ENCODE peak calls at places on chromosomes 12 and 14, in seven cellular contexts. B, V, M, N, X, I and K are unnamed samples.

GRCh38 chr14:91338369-91338768 is 79.3 kb downstream of the CCDC88C start:
- DNase-seq in B (no peak), V (no peak), M (no peak), N (no peak), X (no peak), I (no peak), K (no peak)

GRCh38 chr12:101925352-101925751 is 48.0 kb downstream of the DRAM1 start:
- DNase-seq in B (no peak), V (peak), M (peak), N (no peak), X (peak), I (no peak), K (peak)

GRCh38 chr14:63991833-63992232 is 139.0 kb downstream of the SYNE2 start:
- DNase-seq in B (no peak), V (no peak), M (no peak), N (no peak), X (no peak), I (no peak), K (no peak)

GRCh38 chr12:47396902-47397663 is 308.7 kb downstream of the RPAP3 start:
- DNase-seq in B (no peak), V (no peak), M (no peak), N (no peak), X (no peak), I (no peak), K (no peak)

GRCh38 chr12:75478395-75478794 is 2.2 kb upstream of the GLIPR1 start:
- DNase-seq in B (no peak), V (peak), M (no peak), N (no peak), X (no peak), I (no peak), K (no peak)

GRCh38 chr14:35197015-35197414 is 74.7 kb downstream of the PRORP start:
- DNase-seq in B (no peak), V (peak), M (no peak), N (no peak), X (peak), I (no peak), K (no peak)

GRCh38 chr12:49627752-49628360 is 4.5 kb downstream of the PRPF40B start:
- DNase-seq in B (no peak), V (peak), M (no peak), N (no peak), X (no peak), I (no peak), K (peak)

GRCh38 chr14:95303552-95303951 is 16.2 kb downstream of the CLMN start:
- DNase-seq in B (no peak), V (no peak), M (no peak), N (no peak), X (no peak), I (no peak), K (no peak)

GRCh38 chr14:25009891-25010290 is 40.1 kb downstream of the STXBP6 start:
- DNase-seq in B (peak), V (peak), M (no peak), N (no peak), X (no peak), I (no peak), K (no peak)

GRCh38 chr12:131920902-131921840 is 7.9 kb upstream of the PUS1 start:
- DNase-seq in B (no peak), V (no peak), M (no peak), N (no peak), X (no peak), I (no peak), K (no peak)

GRCh38 chr12:123891011-123891410 is 81.6 kb downstream of the CCDC92 start:
- DNase-seq in B (no peak), V (no peak), M (no peak), N (no peak), X (no peak), I (no peak), K (no peak)

GRCh38 chr12:30953946-30954766 is 27.6 kb downstream of the TSPAN11 start:
- DNase-seq in B (no peak), V (no peak), M (no peak), N (no peak), X (no peak), I (no peak), K (no peak)

GRCh38 chr12:24911284-24911791 is 37.6 kb downstream of the BCAT1 start:
- DNase-seq in B (no peak), V (peak), M (no peak), N (no peak), X (peak), I (no peak), K (no peak)

GRCh38 chr12:116244001-116244400 is 33.5 kb downstream of the MED13L start:
- DNase-seq in B (no peak), V (peak), M (no peak), N (no peak), X (peak), I (no peak), K (no peak)

GRCh38 chr12:122687091-122687490 is 16.1 kb downstream of the HCAR2 start:
- DNase-seq in B (no peak), V (peak), M (peak), N (no peak), X (no peak), I (peak), K (peak)

GRCh38 chr12:120651821-120652220 is 11.4 kb downstream of the CABP1 start:
- DNase-seq in B (peak), V (no peak), M (no peak), N (no peak), X (no peak), I (no peak), K (no peak)

GRCh38 chr12:120650249-120650690 is 9.8 kb downstream of the CABP1 start:
- DNase-seq in B (no peak), V (no peak), M (no peak), N (no peak), X (no peak), I (no peak), K (no peak)

GRCh38 chr12:120647375-120647755 is 6.9 kb downstream of the CABP1 start:
- DNase-seq in B (no peak), V (no peak), M (no peak), N (no peak), X (no peak), I (no peak), K (no peak)

GRCh38 chr12:120652671-120653435 is 12.4 kb downstream of the CABP1 start:
- DNase-seq in B (no peak), V (no peak), M (no peak), N (no peak), X (no peak), I (no peak), K (no peak)

GRCh38 chr12:120649442-120650248 is 9.2 kb downstream of the CABP1 start:
- DNase-seq in B (peak), V (no peak), M (no peak), N (no peak), X (no peak), I (no peak), K (no peak)
- TF ChIP-seq CTCF in B (no peak), V (no peak), M (no peak), N (peak), X (no peak), I (no peak), K (peak)

GRCh38 chr12:110010853-110011835 is 11.9 kb downstream of the ANKRD13A start:
- DNase-seq in B (no peak), V (no peak), M (no peak), N (no peak), X (no peak), I (no peak), K (no peak)

GRCh38 chr12:110012137-110012536 is 12.9 kb downstream of the ANKRD13A start:
- DNase-seq in B (no peak), V (no peak), M (peak), N (no peak), X (no peak), I (peak), K (no peak)

GRCh38 chr12:110012659-110013058 is 13.4 kb downstream of the ANKRD13A start:
- DNase-seq in B (no peak), V (no peak), M (no peak), N (no peak), X (no peak), I (no peak), K (no peak)

GRCh38 chr12:110020956-110021355 is 21.7 kb downstream of the ANKRD13A start:
- DNase-seq in B (no peak), V (no peak), M (no peak), N (no peak), X (no peak), I (no peak), K (no peak)

DNA sequence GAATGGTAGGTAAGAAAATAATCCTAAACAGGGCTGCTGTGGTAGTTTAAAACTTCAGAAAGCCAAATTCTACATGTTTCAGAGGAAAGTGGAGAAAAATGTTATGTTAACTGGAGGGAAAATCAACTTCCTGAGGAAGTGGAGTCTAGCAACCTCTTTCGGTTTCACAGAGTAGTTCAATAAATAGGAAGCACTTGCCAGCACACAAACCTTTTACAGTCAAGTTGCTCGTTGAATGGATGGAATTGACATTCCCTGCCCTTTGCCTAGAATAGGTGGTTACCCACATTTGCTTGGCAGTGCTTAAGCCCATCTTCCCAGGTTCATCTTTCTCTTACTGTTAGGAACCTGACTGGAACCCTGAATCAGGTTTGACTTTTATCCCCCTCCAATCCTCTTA is 15.9 kb downstream of the ANKRD13A start:
- DNase-seq in B (no peak), V (no peak), M (no peak), N (no peak), X (no peak), I (no peak), K (no peak)
- TF ChIP-seq CTCF in B (no peak), V (no peak), M (no peak), N (no peak), X (no peak), I (no peak), K (no peak)

GRCh38 chr14:51157012-51157411 is 62.1 kb upstream of the TRIM9 start:
- DNase-seq in B (no peak), V (no peak), M (no peak), N (no peak), X (no peak), I (no peak), K (no peak)
- TF ChIP-seq CTCF in B (peak), V (peak), M (no peak), N (peak), X (peak), I (no peak), K (no peak)

GRCh38 chr12:108236366-108236765 is 102.7 kb downstream of the CMKLR1 start:
- DNase-seq in B (no peak), V (no peak), M (no peak), N (no peak), X (no peak), I (no peak), K (no peak)

GRCh38 chr12:108235231-108235959 is 103.7 kb downstream of the CMKLR1 start:
- DNase-seq in B (peak), V (no peak), M (no peak), N (no peak), X (no peak), I (no peak), K (no peak)

GRCh38 chr12:108238474-108238873 is 100.6 kb downstream of the CMKLR1 start:
- DNase-seq in B (no peak), V (no peak), M (no peak), N (no peak), X (no peak), I (no peak), K (no peak)

GRCh38 chr12:108239378-108239777 is 99.7 kb downstream of the CMKLR1 start:
- DNase-seq in B (no peak), V (no peak), M (no peak), N (no peak), X (no peak), I (no peak), K (no peak)

GRCh38 chr12:108237272-108237671 is 101.8 kb downstream of the CMKLR1 start:
- DNase-seq in B (peak), V (no peak), M (no peak), N (no peak), X (no peak), I (no peak), K (no peak)
- TF ChIP-seq CTCF in B (peak), V (no peak), M (no peak), N (peak), X (no peak), I (no peak), K (no peak)

GRCh38 chr12:447132-447531 is 12.6 kb upstream of the B4GALNT3 start:
- DNase-seq in B (no peak), V (no peak), M (no peak), N (no peak), X (no peak), I (no peak), K (no peak)

GRCh38 chr12:442235-442884 is 17.4 kb upstream of the B4GALNT3 start:
- DNase-seq in B (peak), V (peak), M (peak), N (peak), X (peak), I (no peak), K (peak)
- TF ChIP-seq CTCF in B (peak), V (peak), M (peak), N (peak), X (peak), I (peak), K (peak)

GRCh38 chr12:56315626-56316473 is at the start of gene CNPY2:
- DNase-seq in B (peak), V (peak), M (peak), N (peak), X (peak), I (peak), K (peak)
- TF ChIP-seq CTCF in B (peak), V (no peak), M (no peak), N (peak), X (no peak), I (no peak), K (no peak)

GRCh38 chr12:62686938-62687337 is 220.3 kb downstream of the MON2 start:
- DNase-seq in B (no peak), V (no peak), M (no peak), N (no peak), X (no peak), I (no peak), K (no peak)
- TF ChIP-seq CTCF in B (no peak), V (no peak), M (no peak), N (no peak), X (no peak), I (no peak), K (no peak)

GRCh38 chr12:94841171-94841570 is 162.3 kb downstream of the NDUFA12 start:
- DNase-seq in B (no peak), V (no peak), M (no peak), N (no peak), X (no peak), I (no peak), K (no peak)

GRCh38 chr12:94841904-94842610 is 161.4 kb downstream of the NDUFA12 start:
- DNase-seq in B (no peak), V (no peak), M (no peak), N (no peak), X (no peak), I (no peak), K (no peak)

GRCh38 chr12:94848966-94849365 is 154.5 kb downstream of the NDUFA12 start:
- DNase-seq in B (no peak), V (no peak), M (no peak), N (no peak), X (no peak), I (no peak), K (no peak)

GRCh38 chr12:94844452-94844851 is 159.0 kb downstream of the NDUFA12 start:
- DNase-seq in B (no peak), V (no peak), M (no peak), N (no peak), X (no peak), I (no peak), K (no peak)

DNA sequence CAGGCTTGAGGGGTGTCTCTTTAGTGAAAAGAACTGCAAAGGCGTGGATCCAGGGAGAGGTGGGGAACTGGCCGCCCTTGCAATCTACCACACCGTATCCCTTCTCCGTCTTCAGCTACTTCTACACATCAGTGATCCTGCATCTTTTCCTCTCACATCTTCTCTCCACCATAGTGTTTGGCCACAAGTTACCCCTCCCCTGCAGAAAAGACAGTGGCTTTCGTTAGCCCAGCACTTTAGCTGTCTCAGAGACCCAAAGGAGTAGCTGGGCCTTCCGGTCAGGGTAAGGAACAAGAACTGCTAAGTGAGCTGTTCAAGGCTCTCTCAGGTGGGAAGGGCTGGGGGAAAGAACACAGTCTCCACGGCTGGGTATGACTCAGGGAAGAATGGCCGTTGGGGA is 158.4 kb downstream of the NDUFA12 start:
- DNase-seq in B (no peak), V (no peak), M (no peak), N (no peak), X (no peak), I (no peak), K (no peak)
- TF ChIP-seq CTCF in B (no peak), V (no peak), M (no peak), N (no peak), X (no peak), I (no peak), K (no peak)

DNA sequence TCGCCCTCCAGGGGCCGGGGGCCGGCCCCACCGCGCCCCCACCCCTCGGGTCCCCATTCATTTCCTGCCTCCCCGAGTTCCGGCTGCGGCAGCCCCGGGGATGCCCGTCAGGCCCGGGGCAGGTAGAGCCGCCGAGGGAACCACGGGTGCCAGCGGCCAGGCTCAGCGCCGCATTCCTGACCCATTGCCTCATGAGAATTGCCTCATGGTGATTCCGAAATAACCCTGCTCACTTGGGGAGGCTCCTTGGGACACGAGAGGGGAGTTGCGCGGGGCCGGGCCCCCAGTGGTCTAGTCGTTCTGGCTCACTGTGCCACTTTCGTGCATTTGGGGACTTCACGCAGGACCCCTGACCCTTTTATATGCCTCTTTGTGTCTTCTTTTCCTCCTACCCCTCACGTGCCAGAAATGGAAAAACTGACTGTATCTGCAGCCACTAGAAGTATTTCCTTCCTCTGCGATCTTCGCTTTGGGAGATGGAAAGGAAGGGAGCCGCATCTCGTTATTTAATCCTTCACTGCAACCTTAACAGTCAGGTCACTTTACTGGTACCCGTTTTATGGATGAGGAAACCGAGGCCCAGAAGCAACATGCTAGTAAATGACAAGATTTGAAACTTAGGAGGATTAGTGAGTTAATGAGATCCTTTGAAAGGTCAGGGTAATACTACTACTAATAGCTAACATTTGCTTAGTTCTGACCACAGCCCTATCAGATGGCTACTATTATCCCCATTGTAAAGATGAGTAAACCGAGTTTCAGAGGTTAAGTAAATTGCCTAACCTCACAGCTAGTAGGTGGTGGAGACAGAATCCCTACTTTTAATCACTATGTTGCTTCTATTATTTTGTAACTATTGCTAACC is 754 bp downstream of the PTPN11 start:
- DNase-seq in B (peak), V (peak), M (peak), N (no peak), X (peak), I (peak), K (peak)
- TF ChIP-seq CTCF in B (peak), V (no peak), M (no peak), N (no peak), X (no peak), I (no peak), K (peak)